ENCODE peak calls at places on chromosome 19, in four cellular contexts. E is tibial nerve, D is lower lobe of right lung, V is upper lobe of left lung. J is an unnamed sample.

GRCh38 chr19:11673608-11674041 is 65.1 kb downstream of the ZNF823 start:
- DNase-seq in D (peak; percentile 72), E (no peak), V (no peak), J (peak; percentile 87)

GRCh38 chr19:6412111-6412999 is 12.3 kb downstream of the KHSRP start:
- DNase-seq in E (no peak), D (no peak), V (no peak), J (peak; percentile 66)

GRCh38 chr19:1747285-1748114 is 5.8 kb upstream of the ONECUT3 start:
- DNase-seq in E (no peak), V (no peak), D (no peak), J (no peak)

GRCh38 chr19:58519087-58519354 is 589 bp downstream of the ZBTB45 start:
- DNase-seq in V (no peak), D (peak; percentile 74), E (peak; percentile 39), J (peak; percentile 83)

GRCh38 chr19:18629166-18630088 is 7.4 kb upstream of the KLHL26 start:
- DNase-seq in D (no peak), V (no peak), E (peak; percentile 53), J (no peak)

GRCh38 chr19:40341601-40342482 is 6.4 kb downstream of the C19orf47 start:
- DNase-seq in D (peak; percentile 72), V (no peak), E (no peak), J (peak; percentile 75)

GRCh38 chr19:28022506-28022905 is 1190.4 kb downstream of the UQCRFS1 start:
- DNase-seq in E (no peak), V (no peak), D (no peak), J (no peak)

GRCh38 chr19:36819130-36819630 is 19.0 kb downstream of the ZNF790 start:
- DNase-seq in D (no peak), V (no peak), E (no peak), J (no peak)

GRCh38 chr19:50649433-50650391 is at the start of gene C19orf81:
- DNase-seq in E (no peak), V (no peak), D (no peak), J (no peak)

GRCh38 chr19:51676566-51677083 is 16.5 kb upstream of the SPACA6 start:
- DNase-seq in V (no peak), E (no peak), D (no peak), J (no peak)

GRCh38 chr19:32642771-32643170 is 32.2 kb downstream of the ANKRD27 start:
- DNase-seq in D (no peak), E (no peak), V (no peak), J (no peak)

GRCh38 chr19:2039959-2040646 is 10.9 kb downstream of the MKNK2 start:
- DNase-seq in V (peak; percentile 80), E (no peak), D (no peak), J (peak; percentile 69)

GRCh38 chr19:7137120-7137519 is 67.6 kb downstream of the ZNF557 start:
- DNase-seq in V (no peak), D (no peak), E (no peak), J (no peak)

GRCh38 chr19:3132971-3133792 is 2.7 kb upstream of the GNA15 start:
- DNase-seq in E (no peak), V (peak; percentile 52), D (no peak), J (peak; percentile 74)

GRCh38 chr19:39427707-39428106 is 8.0 kb downstream of the RPS16 start:
- DNase-seq in D (no peak), E (no peak), V (no peak), J (no peak)

GRCh38 chr19:37472165-37472564 is 3.0 kb downstream of the ZNF570 start:
- DNase-seq in D (no peak), E (no peak), V (no peak), J (no peak)

GRCh38 chr19:41734585-41734984 is 20.7 kb upstream of the CEACAM6 start:
- DNase-seq in E (no peak), D (peak; percentile 64), V (no peak), J (no peak)

GRCh38 chr19:13506550-13506878 is 235 bp upstream of the CACNA1A start:
- DNase-seq in D (no peak), E (no peak), V (no peak), J (no peak)

GRCh38 chr19:39995794-39996193 is 1.1 kb upstream of the ZNF546 start:
- DNase-seq in V (no peak), D (no peak), E (no peak), J (no peak)

GRCh38 chr19:438416-438958 is 22.3 kb downstream of the SHC2 start:
- DNase-seq in E (no peak), V (peak; percentile 69), D (no peak), J (no peak)

GRCh38 chr19:29385191-29385795 is 140.5 kb upstream of the VSTM2B start:
- DNase-seq in E (no peak), V (peak; percentile 46), D (peak; percentile 23), J (no peak)

GRCh38 chr19:10219678-10220077 is 11.5 kb downstream of the S1PR2 start:
- DNase-seq in D (no peak), E (no peak), V (no peak), J (no peak)

GRCh38 chr19:16327911-16328823 is 3.5 kb downstream of the KLF2 start:
- DNase-seq in D (peak; percentile 92), V (no peak), E (peak; percentile 78), J (peak; percentile 89)

GRCh38 chr19:46718157-46718933 is 1.4 kb upstream of the PRKD2 start:
- DNase-seq in E (no peak), V (no peak), D (no peak), J (no peak)

GRCh38 chr19:9075064-9075964 is 11.5 kb upstream of the OR1M1 start:
- DNase-seq in V (peak; percentile 24), E (peak; percentile 30), D (peak; percentile 54), J (peak; percentile 68)

GRCh38 chr19:5993516-5994406 is 15.8 kb upstream of the RANBP3 start:
- DNase-seq in V (peak; percentile 88), D (peak; percentile 82), E (no peak), J (peak; percentile 82)

GRCh38 chr19:33772858-33773180 is 23.9 kb upstream of the KCTD15 start:
- DNase-seq in D (no peak), V (no peak), E (no peak), J (no peak)
- H3K4me3 ChIP-seq in D (no peak overlapping the region), V (no peak overlapping the region), E (no peak overlapping the region), J (no peak overlapping the region)

GRCh38 chr19:17577698-17578097 is 22.2 kb downstream of the COLGALT1 start:
- DNase-seq in D (no peak), V (no peak), E (no peak), J (no peak)
- H3K36me3 ChIP-seq in D (peaks cover 87% of the 10 kb centered on the region), V (peaks cover 41% of the 10 kb centered on the region), E (peaks cover 95% of the 10 kb centered on the region), J (peaks cover 63% of the 10 kb centered on the region)

DNA sequence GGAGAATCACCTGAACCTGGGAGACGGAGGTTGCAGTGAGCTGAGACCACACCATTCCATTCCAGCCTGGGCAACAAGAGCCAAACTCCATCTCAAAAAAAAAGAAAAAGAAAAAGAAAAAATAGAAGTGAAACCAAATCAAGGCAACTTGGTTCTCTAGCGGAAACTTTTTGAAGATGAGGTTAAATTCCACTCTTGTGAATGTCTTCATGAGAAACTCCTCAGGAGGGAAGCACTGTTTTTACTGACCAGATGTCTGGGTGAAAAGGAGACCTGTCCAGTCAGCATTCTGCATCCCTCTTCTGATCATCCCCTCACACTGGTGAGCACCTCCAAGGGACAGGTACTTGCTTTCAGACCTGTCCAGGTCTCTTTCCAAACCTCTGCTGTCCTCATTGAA is 15.8 kb downstream of the BRD4 start:
- DNase-seq in D (no peak), V (no peak), E (no peak), J (no peak)
- H3K27ac ChIP-seq in D (no peak overlapping the region), V (no peak overlapping the region), E (peak overlapping the region; percentile 50), J (no peak overlapping the region)

GRCh38 chr19:49640113-49640898 is at the start of gene RRAS:
- DNase-seq in E (peak; percentile 99), D (peak; percentile 100), V (peak; percentile 98), J (peak; percentile 100)
- H3K4me3 ChIP-seq in E (peak within 1 kb of the TSS; percentile 56), D (peak within 1 kb of the TSS; percentile 94), V (peak within 1 kb of the TSS; percentile 98), J (peak within 1 kb of the TSS; percentile 91)

DNA sequence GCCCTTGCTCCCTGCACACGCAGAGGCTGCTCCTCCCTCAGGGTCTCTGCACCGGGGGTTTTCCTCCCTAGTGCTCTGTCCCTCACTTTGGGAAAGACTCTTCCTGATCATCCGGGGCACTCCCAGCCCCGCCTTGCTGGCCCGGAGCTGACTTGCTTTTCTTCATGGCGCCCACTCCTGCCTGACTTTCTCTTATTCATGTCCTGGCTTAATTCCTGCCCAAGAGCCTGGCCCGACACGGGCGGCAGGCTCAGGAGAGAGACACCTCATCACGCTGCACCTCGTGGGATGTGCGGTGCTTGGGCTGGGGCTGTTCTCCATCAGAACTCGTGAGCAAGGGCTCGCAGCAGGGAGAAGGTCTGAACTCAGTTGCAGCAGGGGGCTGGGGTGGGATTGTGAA is 11.8 kb upstream of the PLA2G4C start:
- DNase-seq in D (no peak), V (no peak), E (no peak), J (no peak)
- H3K36me3 ChIP-seq in D (peaks cover 37% of the 10 kb centered on the region), V (peaks cover 6% of the 10 kb centered on the region), E (peaks cover 74% of the 10 kb centered on the region), J (no peaks in the 10 kb centered on the region)

DNA sequence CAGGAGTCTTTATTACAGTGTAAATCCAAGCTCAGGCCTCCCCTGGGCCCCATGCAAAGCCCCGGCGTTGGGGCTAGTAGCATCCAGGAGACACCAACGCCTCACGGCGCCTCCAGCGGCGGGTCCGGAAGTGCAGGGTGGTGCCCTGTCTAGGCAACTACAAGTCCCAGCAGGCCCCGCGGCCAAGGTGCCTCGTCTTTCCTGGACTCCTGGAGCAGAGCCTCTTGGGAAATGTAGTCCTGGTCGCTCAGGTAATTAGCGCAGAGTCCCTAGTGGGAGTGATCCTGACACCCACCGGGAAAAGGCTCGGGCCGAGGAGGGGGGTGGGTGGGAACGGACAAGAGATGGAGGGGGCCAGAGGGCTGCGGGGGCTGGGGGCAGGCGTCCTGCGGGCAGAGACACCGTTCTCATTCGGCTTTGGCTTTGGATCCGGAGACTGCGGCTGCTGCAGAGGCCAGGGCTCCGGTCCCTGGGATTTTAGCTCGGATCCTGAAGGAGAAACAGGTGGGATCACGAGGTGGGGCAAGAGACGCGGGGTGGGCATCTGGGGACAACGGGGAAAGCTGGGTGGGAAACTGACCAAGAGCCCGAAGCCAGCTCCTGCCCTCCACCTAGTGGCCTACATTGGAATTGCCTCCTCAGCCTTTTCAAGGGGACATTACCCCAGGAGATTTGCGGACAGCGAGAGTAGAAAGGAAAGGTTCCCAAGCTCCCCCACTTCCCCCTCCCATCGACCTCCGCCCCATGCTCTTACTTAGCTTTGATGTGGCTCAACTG is 11.4 kb downstream of the RTN2 start:
- DNase-seq in D (peak; percentile 99), E (peak; percentile 98), V (peak; percentile 99), J (peak; percentile 99)
- H3K27ac ChIP-seq in D (peak overlapping the region; percentile 67), E (peak overlapping the region; percentile 84), V (peak overlapping the region; percentile 92), J (peak overlapping the region; percentile 63)

DNA sequence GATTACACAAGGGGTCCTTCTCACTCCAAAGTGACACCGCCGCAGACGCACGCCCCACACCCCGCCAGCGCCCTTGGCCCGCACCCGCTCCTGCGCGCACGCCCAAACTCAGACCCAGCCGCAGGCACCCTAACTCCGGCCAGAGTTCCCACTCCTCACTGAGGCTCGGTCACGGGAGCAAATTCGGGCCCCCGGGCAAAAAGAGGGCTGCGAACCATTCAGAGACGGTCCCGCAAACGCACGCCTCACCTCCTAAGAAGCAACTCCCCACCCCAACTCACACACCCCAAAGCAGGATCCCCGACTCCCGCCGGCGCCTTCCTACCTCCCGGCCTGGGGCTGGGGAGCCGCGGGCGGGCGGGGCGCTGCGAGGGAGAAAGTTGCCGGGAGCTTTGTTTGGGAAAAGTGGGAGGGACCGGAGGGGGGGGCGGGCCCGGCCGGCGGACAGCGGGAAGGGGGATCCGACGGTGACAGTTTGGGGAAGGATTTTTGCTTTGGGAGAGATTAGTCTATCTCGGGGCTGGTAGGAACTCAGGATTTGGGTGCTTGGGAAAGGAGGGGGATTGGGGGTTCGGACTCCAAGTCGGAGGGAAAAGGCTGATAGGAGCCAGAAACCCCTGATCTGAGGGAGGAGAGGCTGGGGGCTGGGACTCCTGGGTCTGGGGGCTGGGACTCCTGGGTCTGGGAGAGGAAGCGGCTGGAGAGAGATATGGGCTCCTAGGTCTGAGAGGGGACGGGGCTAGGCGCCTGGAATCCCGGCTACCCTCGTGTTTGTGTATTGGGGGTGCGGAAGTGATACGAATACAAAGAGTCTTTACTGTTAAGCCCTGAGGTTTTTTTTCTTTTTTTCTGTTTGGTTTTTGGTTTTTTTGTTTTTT is at the start of gene TEAD2:
- DNase-seq in E (peak; percentile 68), D (peak; percentile 72), V (peak; percentile 94), J (peak; percentile 85)
- H3K4me3 ChIP-seq in E (peak within 1 kb of the TSS; percentile 82), D (peak within 1 kb of the TSS; percentile 81), V (peak within 1 kb of the TSS; percentile 90), J (peak within 1 kb of the TSS; percentile 76)